ENCODE peak calls at places on chromosome 18, in ten cellular contexts. G is fibroblast of lung, T is iPS-NIHi11, F is skeletal muscle cell, I is K562, W is naive B cell, P is heart right ventricle, H is ELR, L is lung, N is T-helper 1 cell. U is an unnamed sample.

GRCh38 chr18:9612215-9612830 is 2.0 kb downstream of the PPP4R1 start:
- DNase-seq in N (peak; percentile 31), I (peak; percentile 52), T (peak; percentile 39), H (peak; percentile 71), P (no peak), G (peak; percentile 58), L (peak; percentile 46), W (peak; percentile 56), F (no peak), U (peak; percentile 58)

GRCh38 chr18:55522011-55522410 is 66.0 kb downstream of the TCF4 start:
- DNase-seq in H (peak; percentile 28), L (no peak), P (no peak), I (peak; percentile 71), W (peak; percentile 12), N (no peak), G (no peak), T (peak; percentile 42), F (no peak), U (no peak)

GRCh38 chr18:59921384-59921891 is 21.6 kb downstream of the PMAIP1 start:
- DNase-seq in I (no peak), T (no peak), H (no peak), N (no peak), P (no peak), L (no peak), G (no peak), F (no peak), W (peak; percentile 32), U (no peak)

GRCh38 chr18:57666818-57667497 is 45.3 kb upstream of the NARS1 start:
- DNase-seq in F (peak; percentile 67), I (peak; percentile 80), P (no peak), H (no peak), L (no peak), N (no peak), G (peak; percentile 79), W (no peak), T (no peak), U (peak; percentile 74)

GRCh38 chr18:71995895-71996443 is 548.2 kb downstream of the CBLN2 start:
- DNase-seq in L (no peak), W (no peak), G (no peak), I (no peak), T (no peak), F (no peak), P (no peak), N (no peak), H (no peak), U (no peak)

GRCh38 chr18:3411854-3412268 is 38.1 kb upstream of the TGIF1 start:
- DNase-seq in G (no peak), W (peak; percentile 18), H (peak; percentile 10), I (no peak), T (no peak), P (peak; percentile 38), N (peak; percentile 10), F (no peak), L (peak; percentile 45), U (no peak)

GRCh38 chr18:61887838-61888237 is 5.0 kb downstream of the RNF152 start:
- DNase-seq in F (no peak), T (no peak), G (no peak), L (no peak), P (no peak), I (no peak), W (no peak), N (no peak), H (no peak), U (no peak)

GRCh38 chr18:63113899-63114565 is 205.5 kb downstream of the BCL2 start:
- DNase-seq in L (no peak), P (no peak), I (no peak), W (no peak), G (no peak), F (no peak), N (no peak), H (no peak), T (no peak), U (no peak)

GRCh38 chr18:44654555-44654954 is 26.1 kb upstream of the SETBP1 start:
- DNase-seq in F (peak; percentile 37), N (no peak), G (peak; percentile 53), T (peak; percentile 36), L (no peak), W (no peak), P (no peak), I (no peak), H (peak; percentile 65), U (peak; percentile 45)

GRCh38 chr18:48961547-48961946 is 10.8 kb upstream of the SMAD7 start:
- DNase-seq in L (no peak), W (no peak), P (no peak), G (peak; percentile 28), F (no peak), I (no peak), T (no peak), H (peak; percentile 22), N (no peak), U (peak; percentile 52)

GRCh38 chr18:63149200-63149587 is 170.4 kb downstream of the BCL2 start:
- DNase-seq in P (no peak), L (no peak), W (no peak), F (no peak), G (no peak), I (no peak), N (no peak), T (no peak), H (no peak), U (no peak)

GRCh38 chr18:76838182-76838581 is 15.8 kb downstream of the ZNF236 start:
- DNase-seq in N (no peak), P (no peak), W (no peak), L (no peak), G (peak; percentile 55), F (no peak), T (no peak), H (no peak), I (peak; percentile 5), U (peak; percentile 57)

GRCh38 chr18:79635127-79635726 is 44.4 kb upstream of the CTDP1 start:
- DNase-seq in P (no peak), L (peak; percentile 22), G (no peak), I (no peak), N (no peak), F (no peak), H (no peak), W (no peak), T (no peak), U (no peak)

GRCh38 chr18:47683774-47684173 is 246.7 kb downstream of the SMAD2 start:
- DNase-seq in W (no peak), N (no peak), F (no peak), I (no peak), T (no peak), G (no peak), L (no peak), P (no peak), H (peak; percentile 16), U (no peak)

GRCh38 chr18:36419188-36419912 is 121.8 kb downstream of the FHOD3 start:
- DNase-seq in T (no peak), N (no peak), I (no peak), P (no peak), W (no peak), G (no peak), H (no peak), L (no peak), F (no peak), U (peak; percentile 49)

GRCh38 chr18:79645291-79645983 is 34.2 kb upstream of the CTDP1 start:
- DNase-seq in L (no peak), F (no peak), N (no peak), I (no peak), G (no peak), H (no peak), W (no peak), T (no peak), P (no peak), U (no peak)

GRCh38 chr18:8045890-8046289 is 478.8 kb downstream of the PTPRM start:
- DNase-seq in T (no peak), F (no peak), G (no peak), I (no peak), W (no peak), H (peak; percentile 9), L (no peak), N (no peak), P (no peak), U (no peak)

GRCh38 chr18:57561728-57562423 is 24.6 kb downstream of the FECH start:
- DNase-seq in W (peak; percentile 36), F (no peak), G (peak; percentile 67), I (peak; percentile 52), N (peak; percentile 23), T (peak; percentile 76), P (no peak), L (no peak), H (peak; percentile 68), U (peak; percentile 55)

GRCh38 chr18:80076379-80076778 is 32.7 kb upstream of the ADNP2 start:
- DNase-seq in P (no peak), T (no peak), N (no peak), L (no peak), H (no peak), F (no peak), I (no peak), W (no peak), G (no peak), U (no peak)

GRCh38 chr18:79385326-79385725 is 10.4 kb upstream of the NFATC1 start:
- DNase-seq in T (no peak), W (no peak), F (no peak), N (no peak), L (no peak), P (no peak), I (no peak), G (no peak), H (no peak), U (no peak)

GRCh38 chr18:49608366-49608747 is 46.5 kb downstream of the LIPG start:
- DNase-seq in G (no peak), P (no peak), W (no peak), H (no peak), N (no peak), F (no peak), L (no peak), T (no peak), I (peak; percentile 68), U (no peak)

GRCh38 chr18:5036523-5036922 is 160.5 kb downstream of the AKAIN1 start:
- DNase-seq in I (no peak), N (no peak), H (no peak), F (no peak), W (no peak), G (no peak), L (no peak), T (no peak), P (no peak), U (no peak)

GRCh38 chr18:22675006-22675405 is 257.3 kb upstream of the CTAGE1 start:
- DNase-seq in W (no peak), H (no peak), G (no peak), L (no peak), T (no peak), P (no peak), N (no peak), I (no peak), F (no peak), U (no peak)